ENCODE peak calls at places on chromosomes 13 and 19, in ten cellular contexts. U, I, Y, O, P, M, L, H, F and K are unnamed samples.

GRCh38 chr13:26449063-26449848 is 108.2 kb upstream of the WASF3 start:
- DNase-seq in U (no peak), I (no peak), Y (no peak), O (no peak), P (no peak), M (no peak), L (no peak), H (no peak), F (no peak), K (no peak)

GRCh38 chr19:1038995-1039645 is 787 bp upstream of the ABCA7 start:
- DNase-seq in U (no peak), I (no peak), Y (no peak), O (no peak), P (no peak), M (no peak), L (no peak), H (no peak), F (no peak), K (no peak)

GRCh38 chr19:5637971-5638370 is 15.1 kb downstream of the SAFB start:
- DNase-seq in U (no peak), I (no peak), Y (no peak), O (no peak), P (no peak), M (no peak), L (no peak), H (no peak), F (no peak), K (no peak)

GRCh38 chr13:26485288-26485687 is 72.2 kb upstream of the WASF3 start:
- DNase-seq in U (no peak), I (no peak), Y (no peak), O (no peak), P (no peak), M (no peak), L (no peak), H (no peak), F (no peak), K (no peak)

GRCh38 chr13:53104120-53104519 is 75.5 kb downstream of the OLFM4 start:
- DNase-seq in U (no peak), I (no peak), Y (no peak), O (no peak), P (no peak), M (no peak), L (no peak), H (no peak), F (no peak), K (no peak)

GRCh38 chr19:17162580-17162979 is 52.6 kb upstream of the USE1 start:
- DNase-seq in U (no peak), I (no peak), Y (no peak), O (no peak), P (no peak), M (no peak), L (no peak), H (no peak), F (no peak), K (no peak)

GRCh38 chr19:36963262-36963661 is 47.1 kb downstream of the ZNF568 start:
- DNase-seq in U (no peak), I (no peak), Y (peak; percentile 2), O (no peak), P (no peak), M (no peak), L (no peak), H (no peak), F (no peak), K (peak; percentile 94)

GRCh38 chr19:3503036-3503572 is 2.6 kb upstream of the DOHH start:
- DNase-seq in U (no peak), I (no peak), Y (no peak), O (no peak), P (no peak), M (no peak), L (peak; percentile 56), H (no peak), F (no peak), K (peak; percentile 45)

DNA sequence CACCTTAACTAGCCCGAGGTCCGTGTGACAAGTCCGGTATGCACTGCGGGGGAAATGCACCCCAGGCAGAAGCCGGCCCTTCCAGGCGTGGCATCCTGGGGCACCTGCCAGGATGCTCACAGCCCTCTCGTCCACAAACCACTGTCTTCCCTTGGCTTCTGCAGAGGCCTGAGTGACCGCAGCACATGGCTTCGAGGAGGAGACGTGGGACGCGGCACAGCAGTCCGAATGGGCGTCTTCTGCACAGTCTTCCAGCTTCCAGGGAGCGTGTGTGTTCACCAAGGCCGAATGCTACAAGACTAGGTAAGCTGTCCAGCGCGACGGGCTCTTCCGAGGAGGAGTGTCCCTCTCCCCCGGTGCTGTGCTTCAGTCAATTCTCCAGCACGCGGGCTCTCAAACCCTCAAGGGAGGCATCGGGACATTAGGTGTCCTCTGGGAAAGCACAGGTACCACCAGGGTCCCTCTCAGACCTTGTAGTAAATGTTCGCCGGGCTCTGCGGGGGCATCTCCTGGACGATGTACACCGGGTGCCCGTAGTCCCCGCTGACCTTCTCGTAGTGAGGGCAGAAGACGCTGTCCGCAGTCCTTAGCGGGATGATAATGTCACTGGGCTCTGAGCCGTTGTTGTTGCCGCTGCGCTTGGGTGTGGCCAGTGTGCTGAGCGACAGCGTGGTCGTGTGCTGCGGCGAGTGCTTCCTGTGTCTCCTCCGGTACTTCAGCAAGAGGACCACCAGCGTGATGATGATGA is 42.7 kb downstream of the EFNB2 start:
- DNase-seq in U (no peak), I (no peak), Y (no peak), O (no peak), P (no peak), M (no peak), L (no peak), H (no peak), F (no peak), K (no peak)
- H3K4me1 ChIP-seq in U (no peaks in the 10 kb centered on the region), I (no peaks in the 10 kb centered on the region), Y (no peaks in the 10 kb centered on the region), O (peaks cover 23% of the 10 kb centered on the region), P (peaks cover 14% of the 10 kb centered on the region), M (peaks cover 18% of the 10 kb centered on the region), L (peaks cover 42% of the 10 kb centered on the region), H (peaks cover 11% of the 10 kb centered on the region), F (no peaks in the 10 kb centered on the region), K (no peaks in the 10 kb centered on the region)

GRCh38 chr19:13029893-13030292 is 34.6 kb downstream of the NFIX start:
- DNase-seq in U (peak; percentile 73), I (no peak), Y (no peak), O (no peak), P (no peak), M (peak; percentile 70), L (no peak), H (peak; percentile 55), F (no peak), K (no peak)

GRCh38 chr19:13032837-13033236 is 37.6 kb downstream of the NFIX start:
- DNase-seq in U (no peak), I (no peak), Y (no peak), O (no peak), P (no peak), M (no peak), L (no peak), H (no peak), F (no peak), K (no peak)

GRCh38 chr19:13033819-13034611 is 38.7 kb downstream of the NFIX start:
- DNase-seq in U (peak; percentile 90), I (no peak), Y (peak; percentile 57), O (peak; percentile 83), P (no peak), M (peak; percentile 89), L (peak; percentile 73), H (peak; percentile 69), F (peak; percentile 83), K (peak; percentile 78)

GRCh38 chr19:13033244-13033643 is 38.0 kb downstream of the NFIX start:
- DNase-seq in U (no peak), I (no peak), Y (no peak), O (no peak), P (no peak), M (no peak), L (no peak), H (no peak), F (no peak), K (no peak)

GRCh38 chr19:13031917-13032623 is 36.8 kb downstream of the NFIX start:
- DNase-seq in U (no peak), I (no peak), Y (no peak), O (no peak), P (no peak), M (no peak), L (no peak), H (peak; percentile 81), F (no peak), K (peak; percentile 82)
- H3K4me1 ChIP-seq in U (no peaks in the 10 kb centered on the region), I (peaks cover 95% of the 10 kb centered on the region), Y (peaks cover 28% of the 10 kb centered on the region), O (peaks cover 70% of the 10 kb centered on the region), P (peaks cover 7% of the 10 kb centered on the region), M (peaks cover 62% of the 10 kb centered on the region), L (peaks cover 40% of the 10 kb centered on the region), H (peaks cover 15% of the 10 kb centered on the region), F (peaks cover 6% of the 10 kb centered on the region), K (peaks cover 74% of the 10 kb centered on the region)

GRCh38 chr13:48526269-48526668 is 6.6 kb downstream of the RCBTB2 start:
- DNase-seq in U (no peak), I (no peak), Y (no peak), O (no peak), P (no peak), M (no peak), L (no peak), H (no peak), F (no peak), K (no peak)

GRCh38 chr13:48531416-48532145 is 1.3 kb downstream of the RCBTB2 start:
- DNase-seq in U (no peak), I (no peak), Y (no peak), O (no peak), P (no peak), M (peak; percentile 57), L (peak; percentile 53), H (peak; percentile 11), F (no peak), K (no peak)

GRCh38 chr13:48527955-48528354 is 4.9 kb downstream of the RCBTB2 start:
- DNase-seq in U (no peak), I (no peak), Y (no peak), O (no peak), P (no peak), M (no peak), L (no peak), H (no peak), F (no peak), K (no peak)

GRCh38 chr13:48530833-48531232 is 2.0 kb downstream of the RCBTB2 start:
- DNase-seq in U (no peak), I (no peak), Y (no peak), O (no peak), P (no peak), M (no peak), L (no peak), H (no peak), F (no peak), K (no peak)

DNA sequence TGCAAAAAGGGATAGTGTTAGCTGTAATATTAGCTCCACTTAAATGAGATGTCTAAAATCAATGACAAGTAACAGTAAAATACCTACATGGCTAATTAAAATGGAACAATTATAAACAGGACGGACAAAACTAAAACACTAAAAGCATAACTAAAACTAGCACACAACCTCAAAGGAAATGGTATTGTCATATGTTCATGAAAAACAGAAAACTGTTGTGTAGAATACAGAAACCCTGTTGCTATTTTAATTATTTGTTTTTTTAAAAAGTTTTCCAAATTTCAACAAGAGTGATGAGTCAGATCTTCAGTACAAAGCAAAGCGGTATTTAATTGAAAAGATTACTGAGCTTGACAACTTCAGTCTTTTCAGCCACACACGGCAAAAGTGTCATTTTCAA is 4.2 kb downstream of the RCBTB2 start:
- DNase-seq in U (no peak), I (no peak), Y (no peak), O (no peak), P (no peak), M (no peak), L (no peak), H (no peak), F (no peak), K (no peak)
- H3K4me1 ChIP-seq in U (no peaks in the 10 kb centered on the region), I (peaks cover 8% of the 10 kb centered on the region), Y (peaks cover 21% of the 10 kb centered on the region), O (no peaks in the 10 kb centered on the region), P (no peaks in the 10 kb centered on the region), M (peaks cover 5% of the 10 kb centered on the region), L (no peaks in the 10 kb centered on the region), H (peaks cover 8% of the 10 kb centered on the region), F (no peaks in the 10 kb centered on the region), K (peaks cover 1% of the 10 kb centered on the region)

GRCh38 chr19:41802770-41803169 is 6.4 kb downstream of the CEACAM3 start:
- DNase-seq in U (no peak), I (no peak), Y (no peak), O (no peak), P (no peak), M (no peak), L (no peak), H (no peak), F (no peak), K (no peak)

GRCh38 chr19:41801682-41802317 is 5.4 kb downstream of the CEACAM3 start:
- DNase-seq in U (no peak), I (no peak), Y (peak; percentile 55), O (no peak), P (no peak), M (peak; percentile 49), L (no peak), H (no peak), F (no peak), K (no peak)

GRCh38 chr19:41799444-41800000 is 3.1 kb downstream of the CEACAM3 start:
- DNase-seq in U (no peak), I (no peak), Y (no peak), O (no peak), P (no peak), M (peak; percentile 29), L (no peak), H (no peak), F (no peak), K (no peak)

GRCh38 chr19:41804327-41804726 is 7.9 kb downstream of the CEACAM3 start:
- DNase-seq in U (no peak), I (no peak), Y (no peak), O (no peak), P (no peak), M (no peak), L (no peak), H (no peak), F (no peak), K (no peak)

GRCh38 chr19:41801031-41801430 is 4.6 kb downstream of the CEACAM3 start:
- DNase-seq in U (no peak), I (no peak), Y (no peak), O (no peak), P (no peak), M (no peak), L (no peak), H (no peak), F (no peak), K (no peak)
- H3K4me1 ChIP-seq in U (no peaks in the 10 kb centered on the region), I (no peaks in the 10 kb centered on the region), Y (no peaks in the 10 kb centered on the region), O (no peaks in the 10 kb centered on the region), P (peaks cover 5% of the 10 kb centered on the region), M (peaks cover 4% of the 10 kb centered on the region), L (no peaks in the 10 kb centered on the region), H (no peaks in the 10 kb centered on the region), F (no peaks in the 10 kb centered on the region), K (no peaks in the 10 kb centered on the region)